ENCODE peak calls at places on chromosome X, in four cellular contexts. M is germinal center, X is thoracic aorta, V is EH. Z is an unnamed sample.

GRCh38 chrX:20237864-20238263 is 28.8 kb downstream of the RPS6KA3 start:
- DNase-seq in M (no peak), X (no peak), V (peak), Z (no peak)

GRCh38 chrX:34880656-34881055 is 61.9 kb upstream of the FAM47B start:
- DNase-seq in M (no peak), X (no peak), V (peak), Z (no peak)

GRCh38 chrX:107025538-107025937 is 25.5 kb upstream of the MORC4 start:
- DNase-seq in M (peak), X (no peak), V (peak), Z (no peak)

GRCh38 chrX:82335772-82336171 is 1133.9 kb downstream of the SH3BGRL start:
- DNase-seq in M (no peak), X (no peak), V (no peak), Z (no peak)

GRCh38 chrX:134870419-134870818 is 120.4 kb upstream of the SMIM10 start:
- DNase-seq in M (no peak), X (no peak), V (no peak), Z (no peak)

GRCh38 chrX:120549483-120550452 is 11.0 kb downstream of the CUL4B start:
- DNase-seq in M (no peak), X (no peak), V (peak), Z (no peak)

GRCh38 chrX:38754102-38754790 is 47.0 kb upstream of the MID1IP1 start:
- DNase-seq in M (peak), X (no peak), V (peak), Z (no peak)

GRCh38 chrX:40952855-40953254 is 132.4 kb upstream of the USP9X start:
- DNase-seq in M (peak), X (no peak), V (peak), Z (no peak)

GRCh38 chrX:151982217-151982616 is 7.7 kb upstream of the GABRE start:
- DNase-seq in M (no peak), X (no peak), V (peak), Z (no peak)

GRCh38 chrX:37912286-37912685 is 64.9 kb upstream of the DYNLT3 start:
- DNase-seq in M (no peak), X (no peak), V (peak), Z (no peak)

GRCh38 chrX:129534816-129535578 is 5.1 kb upstream of the OCRL start:
- DNase-seq in M (no peak), X (no peak), V (peak), Z (no peak)

GRCh38 chrX:129737921-129738320 is 858 bp upstream of the XPNPEP2 start:
- DNase-seq in M (peak), X (no peak), V (peak), Z (no peak)

GRCh38 chrX:68440940-68441339 is 7.6 kb upstream of the OPHN1 start:
- DNase-seq in M (no peak), X (peak), V (peak), Z (no peak)

GRCh38 chrX:132612990-132613564 is 124.2 kb upstream of the MBNL3 start:
- DNase-seq in M (peak), X (no peak), V (peak), Z (no peak)

GRCh38 chrX:2351999-2352995 is 148.5 kb downstream of the DHRSX start:
- DNase-seq in M (no peak), X (no peak), V (peak), Z (no peak)

GRCh38 chrX:120839506-120839905 is 36.2 kb downstream of the CT47B1 start:
- DNase-seq in M (no peak), X (no peak), V (peak), Z (no peak)

GRCh38 chrX:151973262-151973661 is 1.2 kb downstream of the GABRE start:
- DNase-seq in M (no peak), X (no peak), V (no peak), Z (no peak)

GRCh38 chrX:20666316-20666715 is 399.6 kb upstream of the RPS6KA3 start:
- DNase-seq in M (no peak), X (no peak), V (no peak), Z (no peak)

GRCh38 chrX:154457491-154458115 is 478 bp upstream of the PLXNA3 start:
- DNase-seq in M (peak), X (no peak), V (peak), Z (no peak)

GRCh38 chrX:115364625-115365024 is 75.1 kb downstream of the LUZP4 start:
- DNase-seq in M (no peak), X (no peak), V (no peak), Z (no peak)

Z was measured in esophagus muscularis mucosa.